ENCODE peak calls at places on chromosomes 11 and 22, in eight cellular contexts. E is anterior cingulate cortex; P is NCI-H82; C is NCI-H345; S is stimulated activated CD4-positive, alpha-beta T cell treated with anti-CD3 and anti-CD28 coated beads, Interleukin-12 subunit alpha, Interleukin-12 subunit beta, amount 100 ng/mL, for 4 hours; I is CD8-positive, alpha-beta T cell; Y is colonic mucosa; K is EL. V is an unnamed sample.

GRCh38 chr22:47126344-47126811 is 363.9 kb downstream of the TBC1D22A start:
- DNase-seq in E (no peak), P (no peak), C (no peak), S (no peak), I (no peak), Y (no peak), K (no peak), V (no peak)

GRCh38 chr11:45852018-45852711 is 4.9 kb downstream of the CRY2 start:
- DNase-seq in E (peak; percentile 34), P (no peak), C (no peak), S (no peak), I (no peak), Y (no peak), K (no peak), V (no peak)

GRCh38 chr11:11944444-11944843 is 64.0 kb downstream of the DKK3 start:
- DNase-seq in E (no peak), P (no peak), C (no peak), S (no peak), I (no peak), Y (no peak), K (no peak), V (no peak)

GRCh38 chr11:112227002-112227401 is 774 bp downstream of the PTS start:
- DNase-seq in E (no peak), P (no peak), C (no peak), S (no peak), I (no peak), Y (no peak), K (peak; percentile 36), V (no peak)

GRCh38 chr11:133234883-133235282 is 297.4 kb downstream of the OPCML start:
- DNase-seq in E (no peak), P (no peak), C (no peak), S (no peak), I (no peak), Y (no peak), K (no peak), V (no peak)

GRCh38 chr11:84019576-84020194 is 733.5 kb upstream of the CCDC90B start:
- DNase-seq in E (no peak), P (no peak), C (no peak), S (no peak), I (no peak), Y (no peak), K (peak; percentile 49), V (no peak)

GRCh38 chr11:47797633-47798032 is 30.5 kb upstream of the FNBP4 start:
- DNase-seq in E (no peak), P (no peak), C (no peak), S (peak; percentile 10), I (peak; percentile 4), Y (no peak), K (peak; percentile 78), V (no peak)

GRCh38 chr22:46287873-46288751 is 8.6 kb upstream of the GTSE1 start:
- DNase-seq in E (no peak), P (no peak), C (no peak), S (no peak), I (peak; percentile 23), Y (no peak), K (no peak), V (peak; percentile 62)

GRCh38 chr11:19714387-19715363 is 2.0 kb downstream of the NAV2 start:
- DNase-seq in E (peak; percentile 52), P (peak; percentile 41), C (no peak), S (no peak), I (no peak), Y (no peak), K (peak; percentile 89), V (no peak)

GRCh38 chr11:77269484-77270123 is 31.9 kb downstream of the GDPD4 start:
- DNase-seq in E (no peak), P (no peak), C (no peak), S (no peak), I (no peak), Y (no peak), K (peak; percentile 9), V (no peak)

GRCh38 chr11:119336744-119337469 is 2.6 kb downstream of the RNF26 start:
- DNase-seq in E (no peak), P (no peak), C (no peak), S (no peak), I (no peak), Y (no peak), K (no peak), V (no peak)

GRCh38 chr11:134398644-134399292 is 13.3 kb downstream of the B3GAT1 start:
- DNase-seq in E (no peak), P (no peak), C (no peak), S (no peak), I (no peak), Y (no peak), K (no peak), V (no peak)

GRCh38 chr11:8531312-8531711 is 62.7 kb downstream of the STK33 start:
- DNase-seq in E (no peak), P (peak; percentile 98), C (peak; percentile 83), S (no peak), I (no peak), Y (no peak), K (no peak), V (no peak)

GRCh38 chr11:57458410-57459111 is 1.8 kb upstream of the RTN4RL2 start:
- DNase-seq in E (peak; percentile 68), P (peak; percentile 90), C (peak; percentile 48), S (peak; percentile 68), I (peak; percentile 40), Y (peak; percentile 74), K (peak; percentile 55), V (peak; percentile 70)

GRCh38 chr22:42177891-42178336 is 47.3 kb upstream of the CYP2D6 start:
- DNase-seq in E (no peak), P (no peak), C (no peak), S (no peak), I (no peak), Y (peak; percentile 55), K (no peak), V (peak; percentile 42)

GRCh38 chr22:40193429-40194421 is 16.0 kb downstream of the TNRC6B start:
- DNase-seq in E (no peak), P (no peak), C (no peak), S (no peak), I (no peak), Y (no peak), K (no peak), V (no peak)

GRCh38 chr11:72000591-72000867 is 1.8 kb downstream of the IL18BP start:
- DNase-seq in E (no peak), P (no peak), C (no peak), S (no peak), I (no peak), Y (no peak), K (no peak), V (no peak)

GRCh38 chr11:47248304-47248663 is 330 bp downstream of the ACP2 start:
- DNase-seq in E (no peak), P (no peak), C (no peak), S (no peak), I (no peak), Y (no peak), K (peak; percentile 50), V (no peak)

GRCh38 chr22:24402460-24403192 is 24.8 kb upstream of the ADORA2A start:
- DNase-seq in E (no peak), P (no peak), C (no peak), S (no peak), I (no peak), Y (peak; percentile 95), K (peak; percentile 97), V (peak; percentile 76)

GRCh38 chr11:12409621-12410005 is 32.2 kb downstream of the PARVA start:
- DNase-seq in E (no peak), P (no peak), C (no peak), S (no peak), I (no peak), Y (no peak), K (peak; percentile 35), V (no peak)

GRCh38 chr11:122180435-122180834 is 64.4 kb upstream of the BLID start:
- DNase-seq in E (no peak), P (no peak), C (no peak), S (no peak), I (no peak), Y (no peak), K (peak; percentile 99), V (no peak)

GRCh38 chr11:9569588-9570164 is 3.8 kb upstream of the WEE1 start:
- DNase-seq in E (no peak), P (no peak), C (no peak), S (no peak), I (no peak), Y (no peak), K (no peak), V (no peak)

GRCh38 chr11:63680842-63681207 is 475 bp upstream of the RTN3 start:
- DNase-seq in E (peak; percentile 60), P (peak; percentile 71), C (peak; percentile 53), S (peak; percentile 17), I (no peak), Y (peak; percentile 29), K (no peak), V (no peak)

GRCh38 chr11:63882555-63883242 is 34.3 kb downstream of the RCOR2 start:
- DNase-seq in E (peak; percentile 18), P (no peak), C (no peak), S (no peak), I (no peak), Y (no peak), K (no peak), V (no peak)